ENCODE peak calls at places on chromosome 21, in four cellular contexts. One of them, this sample, is unnamed.

GRCh38 chr21:25283720-25284119 is 323.6 kb downstream of the MRPL39 start:
- DNase-seq in H1: no peak
- DNase-seq in K562: no peak
- DNase-seq in HepG2: peak
- DNase-seq in this sample: no peak

GRCh38 chr21:20641251-20641650 is 357.0 kb upstream of the NCAM2 start:
- DNase-seq in K562: no peak
- DNase-seq in HepG2: no peak
- DNase-seq in H1: no peak
- DNase-seq in this sample: no peak

GRCh38 chr21:33945652-33946270 is 30.2 kb upstream of the ATP5PO start:
- DNase-seq in K562: no peak
- DNase-seq in HepG2: no peak
- DNase-seq in H1: peak
- DNase-seq in this sample: no peak

GRCh38 chr21:14356771-14357170 is 26.2 kb downstream of the HSPA13 start:
- DNase-seq in K562: no peak
- DNase-seq in H1: no peak
- DNase-seq in HepG2: no peak
- DNase-seq in this sample: no peak

GRCh38 chr21:34996304-34997081 is 52.6 kb downstream of the RUNX1 start:
- DNase-seq in H1: no peak
- DNase-seq in HepG2: no peak
- DNase-seq in K562: peak
- DNase-seq in this sample: no peak

GRCh38 chr21:39685991-39686390 is 59.0 kb upstream of the IGSF5 start:
- DNase-seq in K562: no peak
- DNase-seq in HepG2: no peak
- DNase-seq in H1: no peak
- DNase-seq in this sample: no peak

GRCh38 chr21:32516729-32517649 is 68.3 kb downstream of the TCP10L start:
- DNase-seq in HepG2: no peak
- DNase-seq in K562: peak
- DNase-seq in H1: no peak
- DNase-seq in this sample: no peak

GRCh38 chr21:40204956-40205355 is 337.7 kb downstream of the PCP4 start:
- DNase-seq in K562: no peak
- DNase-seq in H1: no peak
- DNase-seq in HepG2: no peak
- DNase-seq in this sample: no peak

GRCh38 chr21:44397431-44398031 is 44.1 kb downstream of the TRPM2 start:
- DNase-seq in K562: no peak
- DNase-seq in H1: no peak
- DNase-seq in HepG2: no peak
- DNase-seq in this sample: no peak

DNA sequence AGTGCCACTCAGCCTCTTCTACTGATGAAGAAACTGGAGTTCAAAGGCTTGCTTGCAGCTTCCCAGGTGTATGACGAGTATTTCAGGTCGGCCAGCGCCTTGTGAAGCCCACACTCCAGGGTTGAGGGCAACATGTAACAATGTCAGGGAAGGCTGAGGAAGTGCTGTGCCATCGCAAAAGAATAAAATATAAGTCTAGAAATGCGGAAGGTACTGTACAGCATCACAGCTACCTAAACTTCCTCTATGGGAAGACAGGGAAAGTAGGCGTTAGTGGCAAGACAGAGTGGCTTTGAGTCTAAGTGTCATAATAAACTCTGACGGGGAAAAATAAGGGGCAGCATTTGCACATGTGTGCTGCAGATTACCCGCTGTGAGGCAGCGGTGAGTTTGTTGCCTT is 28.9 kb downstream of the DOP1B start:
- DNase-seq in K562: no peak
- DNase-seq in HepG2: no peak
- DNase-seq in H1: no peak
- DNase-seq in this sample: no peak
- TF ChIP-seq FOSL1 in K562: no peak
- TF ChIP-seq FOSL1 in HepG2: no peak
- TF ChIP-seq FOSL1 in H1: no peak
- TF ChIP-seq FOSL1 in this sample: no peak

DNA sequence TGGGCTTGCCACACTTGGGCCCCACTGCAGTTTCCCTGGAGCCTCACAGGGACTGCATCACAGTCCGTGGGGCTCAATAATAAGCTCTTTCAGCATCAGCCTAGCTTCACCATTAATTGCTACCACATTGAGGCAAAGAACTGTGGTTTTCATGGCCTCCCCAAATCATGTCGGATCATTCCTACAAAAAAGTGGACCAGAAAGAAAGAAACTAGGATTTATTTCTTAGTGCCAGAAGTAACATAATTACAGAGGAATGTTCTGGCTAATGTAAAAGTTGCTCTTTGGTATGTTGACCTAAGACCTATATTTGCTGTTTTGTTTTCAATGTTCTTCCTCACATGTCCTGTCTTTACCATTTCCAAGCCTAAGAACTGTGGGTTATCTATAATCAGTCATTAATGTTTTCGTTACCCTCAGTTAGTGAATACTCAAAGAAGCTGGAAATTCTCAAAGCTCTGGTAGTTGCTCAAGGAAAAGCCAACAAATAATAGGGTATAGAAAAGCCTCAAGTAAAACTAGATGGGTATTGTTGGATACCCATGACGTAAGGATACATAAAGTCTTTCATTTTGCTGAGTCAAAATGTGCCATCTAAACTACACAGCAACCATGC is 173.9 kb downstream of the LTN1 start:
- DNase-seq in H1: no peak
- DNase-seq in HepG2: no peak
- DNase-seq in K562: no peak
- DNase-seq in this sample: no peak
- TF ChIP-seq FOSL1 in H1: no peak
- TF ChIP-seq FOSL1 in HepG2: no peak
- TF ChIP-seq FOSL1 in K562: no peak
- TF ChIP-seq FOSL1 in this sample: no peak

GRCh38 chr21:17388226-17388625 is 124.6 kb upstream of the CXADR start:
- DNase-seq in HepG2: no peak
- DNase-seq in H1: no peak
- DNase-seq in K562: no peak
- DNase-seq in this sample: no peak
- TF ChIP-seq FOSL1 in HepG2: no peak
- TF ChIP-seq FOSL1 in H1: no peak
- TF ChIP-seq FOSL1 in K562: no peak
- TF ChIP-seq FOSL1 in this sample: no peak

GRCh38 chr21:45748593-45748992 is 105.1 kb downstream of the PCBP3 start:
- DNase-seq in K562: no peak
- DNase-seq in HepG2: no peak
- DNase-seq in H1: peak
- DNase-seq in this sample: no peak

GRCh38 chr21:45749974-45750373 is 106.4 kb downstream of the PCBP3 start:
- DNase-seq in K562: no peak
- DNase-seq in H1: no peak
- DNase-seq in HepG2: no peak
- DNase-seq in this sample: no peak

GRCh38 chr21:45747802-45748445 is 104.4 kb downstream of the PCBP3 start:
- DNase-seq in K562: no peak
- DNase-seq in HepG2: no peak
- DNase-seq in H1: peak
- DNase-seq in this sample: peak

GRCh38 chr21:45745256-45745655 is 101.7 kb downstream of the PCBP3 start:
- DNase-seq in H1: no peak
- DNase-seq in HepG2: no peak
- DNase-seq in K562: no peak
- DNase-seq in this sample: no peak

DNA sequence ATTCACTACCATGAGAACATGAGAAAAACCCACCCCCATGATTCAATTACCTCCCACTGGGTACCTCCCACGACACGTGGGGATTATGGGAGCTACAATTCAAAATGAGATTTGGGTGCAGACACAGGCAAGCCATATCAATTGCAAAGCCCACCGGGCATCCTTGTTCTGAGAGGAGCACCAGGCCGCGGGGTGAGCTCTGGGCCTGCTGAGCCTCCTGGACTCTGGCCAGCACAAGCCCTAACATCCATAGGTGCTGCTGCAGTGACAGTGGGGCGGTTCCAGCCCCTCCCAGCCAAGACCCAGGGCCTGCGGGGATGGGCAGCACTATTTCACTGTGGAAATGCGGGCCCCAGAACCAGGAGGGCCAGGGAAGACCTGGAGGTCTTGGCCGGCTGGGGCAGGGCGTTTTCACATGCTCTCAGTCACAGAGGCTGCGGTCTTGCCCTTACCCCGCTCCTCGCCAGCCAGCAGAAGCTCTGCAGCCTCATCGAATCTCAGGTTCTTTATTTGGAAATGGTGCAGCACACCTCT is 103.8 kb downstream of the PCBP3 start:
- DNase-seq in H1: peak
- DNase-seq in K562: no peak
- DNase-seq in HepG2: no peak
- DNase-seq in this sample: no peak
- TF ChIP-seq FOSL1 in H1: no peak
- TF ChIP-seq FOSL1 in K562: no peak
- TF ChIP-seq FOSL1 in HepG2: no peak
- TF ChIP-seq FOSL1 in this sample: no peak

GRCh38 chr21:38139380-38140168 is 117.2 kb upstream of the KCNJ15 start:
- DNase-seq in HepG2: peak
- DNase-seq in H1: no peak
- DNase-seq in K562: no peak
- DNase-seq in this sample: no peak

GRCh38 chr21:38134084-38134873 is 122.5 kb upstream of the KCNJ15 start:
- DNase-seq in HepG2: no peak
- DNase-seq in H1: no peak
- DNase-seq in K562: no peak
- DNase-seq in this sample: no peak

GRCh38 chr21:38140192-38140905 is 116.4 kb upstream of the KCNJ15 start:
- DNase-seq in H1: no peak
- DNase-seq in HepG2: no peak
- DNase-seq in K562: no peak
- DNase-seq in this sample: no peak

DNA sequence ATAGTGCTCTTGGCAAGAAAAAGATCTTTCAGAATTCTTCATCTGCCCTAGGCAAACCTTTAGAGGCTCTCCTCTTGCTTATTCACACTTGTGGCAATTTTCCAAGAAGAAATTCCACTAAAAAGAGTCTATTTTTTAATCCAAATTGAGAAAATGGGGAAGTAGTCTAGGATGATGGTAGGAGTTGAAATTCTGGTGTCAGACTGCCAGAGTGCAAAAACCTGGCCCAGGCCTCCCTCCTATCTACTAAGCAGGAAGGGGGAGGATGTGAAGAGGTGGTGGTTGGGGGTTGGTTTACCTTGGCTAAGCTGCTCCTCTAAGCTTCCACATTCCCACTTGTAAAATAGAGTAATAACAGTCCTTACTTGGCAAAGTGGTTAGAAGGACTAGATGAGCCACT is 120.6 kb upstream of the KCNJ15 start:
- DNase-seq in K562: no peak
- DNase-seq in H1: no peak
- DNase-seq in HepG2: no peak
- DNase-seq in this sample: no peak
- TF ChIP-seq FOSL1 in K562: no peak
- TF ChIP-seq FOSL1 in H1: no peak
- TF ChIP-seq FOSL1 in HepG2: no peak
- TF ChIP-seq FOSL1 in this sample: no peak

DNA sequence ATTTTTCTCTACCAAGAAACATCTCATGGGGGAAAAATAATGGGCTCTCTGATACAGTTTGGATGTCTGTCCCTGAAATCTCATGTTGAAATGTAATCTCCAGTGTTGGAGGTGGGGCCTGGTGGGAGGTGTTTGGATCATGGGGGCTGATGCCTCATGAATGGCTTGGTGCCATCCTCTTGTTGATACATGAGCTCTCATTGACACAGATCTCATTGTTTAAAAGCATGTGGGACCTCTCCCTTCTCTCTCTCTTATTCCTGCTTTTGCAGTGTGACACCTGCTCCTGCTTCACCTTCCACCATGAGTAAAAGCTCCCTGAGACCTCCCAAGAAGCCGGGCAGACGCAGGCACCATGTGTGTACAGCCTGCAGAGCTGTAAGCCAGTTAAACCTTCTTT is 332.5 kb upstream of the NRIP1 start:
- DNase-seq in H1: no peak
- DNase-seq in K562: no peak
- DNase-seq in HepG2: peak
- DNase-seq in this sample: no peak
- TF ChIP-seq FOSL1 in H1: no peak
- TF ChIP-seq FOSL1 in K562: no peak
- TF ChIP-seq FOSL1 in HepG2: no peak
- TF ChIP-seq FOSL1 in this sample: no peak

GRCh38 chr21:17732306-17732705 is 86.8 kb downstream of the C21orf91 start:
- DNase-seq in H1: no peak
- DNase-seq in K562: no peak
- DNase-seq in HepG2: no peak
- DNase-seq in this sample: no peak
- TF ChIP-seq FOSL1 in H1: no peak
- TF ChIP-seq FOSL1 in K562: no peak
- TF ChIP-seq FOSL1 in HepG2: no peak
- TF ChIP-seq FOSL1 in this sample: no peak

DNA sequence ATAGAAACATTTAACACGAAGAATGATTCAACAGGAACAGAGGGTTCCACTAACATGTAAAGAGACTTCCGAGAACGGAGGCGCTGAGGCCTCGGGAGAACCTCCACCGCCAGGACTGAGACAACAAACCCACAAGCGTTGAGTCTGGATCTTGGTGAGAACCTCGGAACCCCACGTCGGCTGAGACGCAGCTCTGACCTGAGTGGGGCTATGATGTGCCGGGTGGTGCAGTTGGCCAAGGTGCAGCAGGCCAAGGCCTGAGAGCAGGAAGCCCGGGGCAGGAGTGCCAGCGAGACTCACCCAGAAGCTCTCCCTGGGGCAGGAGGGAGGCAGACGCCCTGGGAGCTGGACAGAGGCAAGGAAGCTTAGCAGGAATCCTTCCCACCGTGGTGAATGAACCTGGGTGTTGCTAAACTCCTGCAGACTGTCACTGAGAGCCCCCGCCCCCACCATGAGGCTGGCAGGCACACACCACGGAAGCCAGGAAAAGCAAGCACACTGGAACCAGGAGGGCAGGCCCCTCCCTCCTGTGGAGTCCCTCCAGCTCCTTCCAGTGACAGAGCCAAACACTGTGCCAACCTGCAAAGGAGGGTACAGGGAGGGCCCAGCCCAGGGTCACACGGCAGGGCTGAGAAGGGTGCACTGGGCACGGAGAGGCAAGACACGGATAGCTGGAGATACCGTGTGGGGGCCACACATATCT is 34.8 kb downstream of the WDR4 start:
- DNase-seq in H1: no peak
- DNase-seq in K562: no peak
- DNase-seq in HepG2: no peak
- DNase-seq in this sample: no peak
- TF ChIP-seq FOSL1 in H1: no peak
- TF ChIP-seq FOSL1 in K562: no peak
- TF ChIP-seq FOSL1 in HepG2: no peak
- TF ChIP-seq FOSL1 in this sample: no peak